ENCODE peak calls at places on chromosome 3, in five cellular contexts. V, A, L, D and N are unnamed samples.

GRCh38 chr3:46863261-46863782 is at the start of gene MYL3:
- DNase-seq in A (peak; percentile 75), L (no peak), V (no peak), D (no peak), N (no peak)

GRCh38 chr3:129312671-129313414 is 34.2 kb downstream of the HMCES start:
- DNase-seq in A (no peak), V (peak; percentile 43), D (no peak), L (no peak), N (no peak)

GRCh38 chr3:196122021-196122687 is 40.3 kb upstream of the TFRC start:
- DNase-seq in V (no peak), D (no peak), L (peak; percentile 6), A (no peak), N (no peak)

GRCh38 chr3:100216713-100217112 is 44.1 kb upstream of the TBC1D23 start:
- DNase-seq in D (peak; percentile 80), L (peak; percentile 42), V (no peak), A (no peak), N (no peak)

GRCh38 chr3:139935071-139935865 is at the start of gene CLSTN2:
- DNase-seq in L (peak; percentile 12), V (peak; percentile 28), A (peak; percentile 86), D (no peak), N (peak; percentile 65)

GRCh38 chr3:126104742-126105605 is 21.1 kb upstream of the SLC41A3 start:
- DNase-seq in L (no peak), D (no peak), A (no peak), V (no peak), N (no peak)

GRCh38 chr3:73028803-73029202 is 32.2 kb downstream of the PPP4R2 start:
- DNase-seq in L (no peak), D (no peak), V (no peak), A (no peak), N (no peak)

GRCh38 chr3:136639069-136639468 is 113.1 kb downstream of the STAG1 start:
- DNase-seq in V (no peak), A (no peak), D (no peak), L (no peak), N (no peak)

GRCh38 chr3:195082811-195083210 is 188.1 kb downstream of the XXYLT1 start:
- DNase-seq in L (no peak), D (no peak), V (no peak), A (no peak), N (no peak)

GRCh38 chr3:114179575-114179974 is 723 bp upstream of the DRD3 start:
- DNase-seq in D (peak; percentile 24), V (peak; percentile 36), L (peak; percentile 15), A (no peak), N (peak; percentile 55)

GRCh38 chr3:142618917-142619401 is 22.8 kb downstream of the PLS1 start:
- DNase-seq in L (no peak), A (no peak), D (no peak), V (no peak), N (no peak)

GRCh38 chr3:5690904-5691532 is 503.5 kb downstream of the EDEM1 start:
- DNase-seq in V (no peak), A (no peak), L (no peak), D (no peak), N (no peak)